ENCODE peak calls at places on chromosome 13, in five cellular contexts. A is IMR-90; T is HCT116; C is cardiac fibroblast; R is CD8-positive, alpha-beta T cell. F is an unnamed sample.

GRCh38 chr13:33908111-33908510 is 90.2 kb downstream of the RFC3 start:
- DNase-seq in C (no peak), A (no peak), R (no peak), T (no peak), F (no peak)

GRCh38 chr13:97214921-97215320 is 7.2 kb upstream of the MBNL2 start:
- DNase-seq in A (no peak), C (no peak), R (no peak), T (no peak), F (no peak)

GRCh38 chr13:97369269-97369893 is 64.6 kb upstream of the RAP2A start:
- DNase-seq in R (no peak), A (no peak), T (no peak), C (peak; percentile 31), F (peak; percentile 55)

GRCh38 chr13:38386421-38386820 is 36.8 kb downstream of the UFM1 start:
- DNase-seq in A (peak; percentile 3), C (peak; percentile 50), T (no peak), R (no peak), F (peak; percentile 51)

GRCh38 chr13:45626731-45627374 is 11.3 kb upstream of the ERICH6B start:
- DNase-seq in T (no peak), R (no peak), A (no peak), C (no peak), F (no peak)

GRCh38 chr13:103471896-103472295 is 405.7 kb upstream of the SLC10A2 start:
- DNase-seq in C (no peak), R (no peak), T (no peak), A (no peak), F (no peak)

GRCh38 chr13:49840266-49840665 is 47.8 kb upstream of the KPNA3 start:
- DNase-seq in C (peak; percentile 60), T (no peak), A (peak; percentile 14), R (no peak), F (no peak)

GRCh38 chr13:63190742-63191141 is 1775.1 kb upstream of the PCDH20 start:
- DNase-seq in C (peak; percentile 38), A (peak; percentile 53), T (no peak), R (no peak), F (no peak)

GRCh38 chr13:68440874-68441273 is 1210.7 kb upstream of the PCDH9 start:
- DNase-seq in R (no peak), T (no peak), C (no peak), A (no peak), F (no peak)

GRCh38 chr13:83881917-83882625 is at the start of gene SLITRK1:
- DNase-seq in A (peak; percentile 19), T (no peak), R (no peak), C (peak; percentile 17), F (no peak)

GRCh38 chr13:24842533-24843278 is 78.7 kb downstream of the RNF17 start:
- DNase-seq in R (no peak), A (no peak), C (no peak), T (no peak), F (no peak)

GRCh38 chr13:32165791-32166190 is 134.2 kb downstream of the FRY start:
- DNase-seq in R (no peak), T (no peak), C (no peak), A (no peak), F (no peak)

DNA sequence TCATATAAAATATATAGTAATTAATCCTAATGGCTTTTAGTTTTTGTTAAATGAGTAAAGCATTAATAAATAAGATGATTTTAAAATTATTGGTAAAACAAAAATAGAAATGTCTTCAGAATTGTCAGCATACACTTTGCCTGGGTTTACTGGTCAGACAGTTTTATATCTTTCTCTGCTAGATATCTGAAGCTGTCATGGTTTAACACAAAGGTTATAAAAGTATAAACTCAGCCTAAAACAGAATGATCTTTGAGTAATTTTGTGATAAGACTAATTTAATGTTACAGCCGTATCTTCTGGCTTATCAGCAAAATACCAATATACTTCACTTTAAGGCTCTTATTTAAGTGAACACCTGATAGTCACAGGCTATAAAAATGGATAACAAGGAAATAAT is 17.8 kb upstream of the NAA16 start:
- DNase-seq in A (no peak), R (no peak), C (no peak), T (no peak), F (no peak)
- TF ChIP-seq CTCF in A (no peak), R (no peak), C (no peak), T (no peak), F (no peak)

DNA sequence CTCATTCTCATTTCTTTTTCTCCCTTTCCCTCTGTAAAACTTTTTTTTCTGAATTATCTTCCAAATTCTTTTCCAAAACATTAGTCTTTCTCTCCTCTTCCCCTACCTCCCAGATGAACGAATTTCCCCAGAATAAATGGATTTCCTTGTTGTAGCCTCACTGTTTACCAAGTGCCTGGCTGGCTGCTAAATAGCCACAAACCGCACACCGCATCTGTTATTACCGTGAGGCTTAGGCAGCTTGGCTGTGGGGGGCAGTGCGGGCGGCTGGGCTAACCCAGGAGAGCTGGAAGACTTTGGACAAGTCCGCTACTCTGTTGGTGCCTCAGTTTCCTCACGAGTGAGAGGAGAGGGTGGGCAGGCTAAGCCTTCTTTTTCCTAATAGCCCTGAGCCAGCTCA is 10.7 kb downstream of the IL17D start:
- DNase-seq in A (no peak), C (peak; percentile 49), R (no peak), T (no peak), F (no peak)
- H3K4me3 ChIP-seq in A (no peak overlapping the region), C (no peak overlapping the region), R (no peak overlapping the region), T (no peak overlapping the region), F (no peak overlapping the region)

GRCh38 chr13:57716295-57716694 is 84.8 kb downstream of the PCDH17 start:
- DNase-seq in A (no peak), C (no peak), R (no peak), T (no peak), F (no peak)
- TF ChIP-seq CTCF in A (no peak), C (no peak), R (no peak), T (no peak), F (no peak)

GRCh38 chr13:59587971-59588716 is 575.6 kb downstream of the DIAPH3 start:
- DNase-seq in C (no peak), T (no peak), R (no peak), A (no peak), F (no peak)
- H3K4me3 ChIP-seq in C (no peak overlapping the region), T (no peak overlapping the region), R (no peak overlapping the region), A (no peak overlapping the region), F (no peak overlapping the region)

DNA sequence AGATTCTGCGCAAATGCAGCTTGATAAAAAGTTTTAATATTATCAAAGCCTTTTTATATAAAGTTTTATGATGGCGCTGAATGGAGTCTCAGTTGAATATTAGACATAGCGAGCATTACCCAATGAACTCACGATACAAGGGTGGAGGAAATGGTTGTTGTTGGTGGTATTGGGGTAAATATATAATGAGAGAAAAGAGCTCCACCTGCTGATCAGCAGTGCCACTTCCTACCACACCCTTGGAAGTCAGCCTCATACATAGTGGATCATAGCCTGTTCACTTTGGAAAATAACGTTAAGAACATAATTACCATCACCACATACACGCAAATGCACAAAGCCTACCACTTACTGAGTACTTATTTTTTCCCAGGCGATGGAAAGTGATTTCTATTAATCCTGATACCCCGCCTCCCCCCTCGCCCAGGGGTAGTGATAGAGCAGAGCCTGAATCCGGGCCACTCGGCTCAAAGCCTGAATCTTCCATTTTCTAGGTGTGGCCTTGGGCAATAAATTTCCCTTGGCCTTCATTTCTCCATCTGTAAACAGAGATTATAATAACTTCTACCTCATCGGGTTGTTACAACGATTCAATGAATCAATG is 358.3 kb downstream of the KLF5 start:
- DNase-seq in C (peak; percentile 19), A (no peak), T (peak; percentile 46), R (no peak), F (peak; percentile 14)
- TF ChIP-seq CTCF in C (no peak), A (peak; percentile 18), T (peak; percentile 58), R (no peak), F (peak; percentile 23)

DNA sequence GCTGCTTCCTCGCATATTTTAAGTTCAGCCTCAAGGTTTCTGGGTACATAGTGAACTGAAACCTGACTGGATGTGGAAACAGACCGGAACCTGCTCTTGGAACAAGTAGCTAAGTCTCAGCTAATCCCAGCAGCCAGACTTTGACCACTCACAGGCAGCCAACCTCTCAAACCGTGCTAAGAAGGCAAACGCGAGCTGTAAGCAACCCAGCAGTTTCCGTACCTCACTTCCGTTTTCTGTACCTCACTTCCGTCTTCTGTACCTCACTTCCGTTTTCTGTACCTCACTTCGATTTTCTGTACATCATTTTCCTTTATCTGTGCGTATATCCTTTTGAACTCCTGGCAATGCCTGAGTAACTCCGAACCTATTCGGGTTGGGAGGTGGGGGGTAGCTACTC is 96.8 kb downstream of the SUCLA2 start:
- DNase-seq in T (no peak), R (no peak), A (no peak), C (no peak), F (no peak)
- H3K4me3 ChIP-seq in T (no peak overlapping the region), R (no peak overlapping the region), A (peak overlapping the region; percentile 7), C (no peak overlapping the region), F (peak overlapping the region; percentile 36)

GRCh38 chr13:64510698-64511097 is 2719.4 kb downstream of the PCDH9 start:
- DNase-seq in T (no peak), C (no peak), R (no peak), A (no peak), F (no peak)

GRCh38 chr13:64505511-64505910 is 2724.6 kb downstream of the PCDH9 start:
- DNase-seq in R (no peak), C (peak; percentile 84), T (no peak), A (peak; percentile 80), F (no peak)
- TF ChIP-seq CTCF in R (no peak), C (no peak), T (no peak), A (no peak), F (no peak)

GRCh38 chr13:106961219-106961618 is 393.3 kb upstream of the ARGLU1 start:
- DNase-seq in T (no peak), R (no peak), A (no peak), C (no peak), F (no peak)

GRCh38 chr13:106963151-106963550 is 395.2 kb upstream of the ARGLU1 start:
- DNase-seq in R (no peak), A (no peak), C (no peak), T (no peak), F (no peak)

GRCh38 chr13:106958690-106959089 is 390.8 kb upstream of the ARGLU1 start:
- DNase-seq in T (no peak), A (no peak), C (no peak), R (no peak), F (no peak)
- H3K4me3 ChIP-seq in T (no peak overlapping the region), A (no peak overlapping the region), C (no peak overlapping the region), R (no peak overlapping the region), F (no peak overlapping the region)

GRCh38 chr13:79806821-79807220 is 325.9 kb downstream of the NDFIP2 start:
- DNase-seq in C (no peak), T (no peak), R (no peak), A (no peak), F (no peak)
- TF ChIP-seq CTCF in C (no peak), T (no peak), R (no peak), A (no peak), F (no peak)